ENCODE peak calls at places on chromosomes 2 and 18, in ten cellular contexts. D is transverse colon, K is lung, U is mammary epithelial cell, W is pancreas, M is heart right ventricle, B is DND-41, L is SK-N-SH, O is brain microvascular endothelial cell, N is body of pancreas. S is an unnamed sample.

GRCh38 chr2:37156071-37156856 is 516 bp downstream of the EIF2AK2 start:
- DNase-seq in D (peak; percentile 54), K (peak; percentile 52), U (peak; percentile 52), W (peak; percentile 41), M (peak; percentile 69), B (peak; percentile 50), L (peak; percentile 61), O (peak; percentile 43), N (peak; percentile 68), S (peak; percentile 37)

GRCh38 chr18:36744261-36744876 is 84.4 kb downstream of the TPGS2 start:
- DNase-seq in D (no peak), K (no peak), U (no peak), W (no peak), M (no peak), B (no peak), L (no peak), O (no peak), N (no peak), S (no peak)

GRCh38 chr2:224894356-224894755 is 147.9 kb downstream of the DOCK10 start:
- DNase-seq in D (no peak), K (no peak), U (no peak), W (no peak), M (no peak), B (no peak), L (no peak), O (no peak), N (no peak), S (peak; percentile 69)

GRCh38 chr2:230203110-230203676 is 16.6 kb downstream of the SP110 start:
- DNase-seq in D (peak; percentile 33), K (no peak), U (no peak), W (no peak), M (peak; percentile 41), B (no peak), L (no peak), O (no peak), N (no peak), S (peak; percentile 90)

GRCh38 chr2:9656270-9656766 is 25.5 kb upstream of the YWHAQ start:
- DNase-seq in D (no peak), K (no peak), U (peak; percentile 96), W (no peak), M (no peak), B (no peak), L (no peak), O (peak; percentile 99), N (no peak), S (peak; percentile 97)

GRCh38 chr2:96116879-96117533 is 635 bp upstream of the ADRA2B start:
- DNase-seq in D (peak; percentile 62), K (no peak), U (peak; percentile 53), W (peak; percentile 34), M (peak; percentile 30), B (no peak), L (peak; percentile 97), O (no peak), N (peak; percentile 31), S (peak; percentile 59)

GRCh38 chr2:233419626-233420431 is 65.5 kb downstream of the DGKD start:
- DNase-seq in D (no peak), K (peak; percentile 25), U (peak; percentile 39), W (no peak), M (no peak), B (no peak), L (no peak), O (no peak), N (no peak), S (peak; percentile 77)

GRCh38 chr2:25698752-25699151 is 25.4 kb upstream of the DTNB start:
- DNase-seq in D (no peak), K (no peak), U (peak; percentile 72), W (no peak), M (no peak), B (no peak), L (no peak), O (no peak), N (no peak), S (no peak)

GRCh38 chr2:211789984-211790383 is 748.6 kb downstream of the ERBB4 start:
- DNase-seq in D (no peak), K (no peak), U (no peak), W (no peak), M (no peak), B (no peak), L (no peak), O (no peak), N (no peak), S (no peak)

DNA sequence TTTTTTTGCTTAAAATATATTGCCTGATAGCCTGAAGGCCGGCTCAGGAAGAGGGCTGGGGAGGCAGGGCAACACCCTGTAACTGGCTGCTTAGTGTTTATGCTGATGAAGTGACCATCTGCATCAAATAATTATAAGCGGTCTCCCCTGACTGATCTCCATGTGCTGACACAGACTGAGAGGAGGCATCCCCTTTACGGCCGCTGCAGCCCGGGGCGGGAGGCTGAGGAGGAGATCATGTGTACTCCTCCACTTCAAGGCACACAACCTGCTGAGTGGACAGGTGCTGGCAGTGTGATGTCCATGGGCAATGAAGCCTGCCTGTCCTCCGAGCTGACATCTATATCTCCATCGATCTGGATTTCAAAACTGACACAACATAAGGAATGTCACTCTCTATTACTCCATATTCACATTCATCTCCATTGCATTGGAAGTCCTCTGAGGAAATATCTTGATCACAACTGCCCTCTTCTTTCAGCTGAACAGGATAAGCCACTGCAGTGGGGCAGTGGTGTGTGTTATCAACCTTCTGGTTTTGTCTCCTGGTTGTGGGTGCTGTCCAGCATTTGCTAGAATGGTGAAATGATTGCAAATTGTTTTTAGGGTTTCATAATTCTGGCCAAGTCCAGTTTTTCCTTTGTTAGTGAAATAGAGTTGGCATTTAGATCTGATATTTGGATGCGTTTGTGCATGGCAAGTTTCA is 143.5 kb downstream of the AQP4 start:
- DNase-seq in D (no peak), K (no peak), U (no peak), W (no peak), M (no peak), B (no peak), L (no peak), O (no peak), N (no peak), S (no peak)
- TF ChIP-seq CTCF in D (no peak), K (no peak), U (no peak), W (no peak), M (no peak), B (no peak), L (no peak), O (no peak), N (no peak), S (no peak)

GRCh38 chr2:152445375-152445774 is 110.4 kb downstream of the FMNL2 start:
- DNase-seq in D (no peak), K (no peak), U (no peak), W (no peak), M (no peak), B (no peak), L (no peak), O (no peak), N (no peak), S (no peak)
- H3K4me3 ChIP-seq in D (no peak overlapping the region), K (no peak overlapping the region), U (no peak overlapping the region), W (no peak overlapping the region), M (no peak overlapping the region), B (no peak overlapping the region), L (no peak overlapping the region), O (no peak overlapping the region), N (no peak overlapping the region), S (no peak overlapping the region)

DNA sequence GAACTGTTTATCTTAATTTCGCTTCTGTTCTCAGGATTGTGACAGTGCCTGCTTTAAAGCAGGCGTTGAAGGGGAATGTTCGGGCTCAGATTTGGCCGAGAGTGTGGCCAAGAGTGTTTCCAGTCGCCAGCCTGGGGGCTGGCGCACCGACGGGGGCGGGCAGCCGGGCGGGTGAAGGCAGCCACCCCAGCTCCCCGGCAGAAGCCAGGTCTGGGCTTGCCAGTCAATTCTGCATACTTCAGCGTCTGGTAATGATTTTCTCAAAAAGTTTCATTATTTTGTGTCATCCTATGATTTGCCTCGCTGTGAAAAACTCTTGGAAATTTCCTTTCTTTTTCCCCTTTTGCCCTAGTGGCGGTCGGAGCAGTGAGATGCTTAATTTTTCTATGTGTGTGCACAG is 778 bp downstream of the FAM228A start:
- DNase-seq in D (no peak), K (no peak), U (peak; percentile 18), W (no peak), M (no peak), B (no peak), L (peak; percentile 51), O (no peak), N (no peak), S (no peak)
- TF ChIP-seq CTCF in D (no peak), K (no peak), U (peak; percentile 9), W (no peak), M (no peak), B (no peak), L (no peak), O (peak; percentile 19), N (no peak), S (no peak)

DNA sequence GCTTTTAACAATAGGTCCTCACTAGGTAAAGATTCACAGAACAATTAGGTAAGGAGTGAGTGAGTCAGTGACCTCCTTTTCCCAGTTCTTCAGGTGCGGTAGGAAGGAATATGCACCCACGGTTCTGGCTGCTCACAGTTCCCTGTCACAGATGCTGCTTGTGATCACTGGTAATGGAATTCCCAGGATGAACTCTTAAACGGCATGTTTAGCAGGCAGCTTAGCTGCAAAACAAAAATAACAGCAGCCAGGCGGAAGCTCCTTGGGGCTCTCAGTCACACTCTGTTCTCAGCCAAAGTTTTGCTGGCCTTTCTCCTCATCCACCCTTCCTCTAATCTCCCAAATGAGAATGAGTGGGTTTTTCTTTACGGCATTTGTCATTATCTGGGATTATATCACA is 274.5 kb downstream of the MYT1L start:
- DNase-seq in D (no peak), K (no peak), U (no peak), W (no peak), M (no peak), B (no peak), L (no peak), O (no peak), N (no peak), S (no peak)
- H3K4me3 ChIP-seq in D (no peak overlapping the region), K (no peak overlapping the region), U (no peak overlapping the region), W (no peak overlapping the region), M (no peak overlapping the region), B (no peak overlapping the region), L (no peak overlapping the region), O (no peak overlapping the region), N (no peak overlapping the region), S (no peak overlapping the region)

DNA sequence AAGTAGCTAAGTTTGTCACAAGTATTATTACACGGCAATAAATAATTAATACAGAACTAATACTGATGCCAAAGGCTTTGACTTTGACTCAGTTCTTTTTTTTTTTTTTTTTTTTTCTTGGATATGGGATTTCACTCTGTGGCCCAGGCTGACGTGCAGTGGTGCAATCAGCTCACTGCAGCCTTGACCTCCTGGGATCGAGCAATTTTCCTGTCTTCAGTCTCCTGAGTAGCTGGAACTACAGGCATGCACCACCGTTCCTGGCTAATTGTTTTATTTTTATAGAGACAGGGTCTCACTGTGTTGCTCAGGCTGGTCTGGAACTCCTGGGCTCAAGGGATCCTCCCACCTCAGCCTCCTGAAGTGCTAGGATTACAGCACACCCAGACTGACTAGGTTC is 284.5 kb downstream of the SS18 start:
- DNase-seq in D (no peak), K (no peak), U (no peak), W (no peak), M (no peak), B (no peak), L (no peak), O (no peak), N (no peak), S (no peak)
- TF ChIP-seq CTCF in D (no peak), K (no peak), U (no peak), W (no peak), M (no peak), B (no peak), L (no peak), O (no peak), N (no peak), S (no peak)

DNA sequence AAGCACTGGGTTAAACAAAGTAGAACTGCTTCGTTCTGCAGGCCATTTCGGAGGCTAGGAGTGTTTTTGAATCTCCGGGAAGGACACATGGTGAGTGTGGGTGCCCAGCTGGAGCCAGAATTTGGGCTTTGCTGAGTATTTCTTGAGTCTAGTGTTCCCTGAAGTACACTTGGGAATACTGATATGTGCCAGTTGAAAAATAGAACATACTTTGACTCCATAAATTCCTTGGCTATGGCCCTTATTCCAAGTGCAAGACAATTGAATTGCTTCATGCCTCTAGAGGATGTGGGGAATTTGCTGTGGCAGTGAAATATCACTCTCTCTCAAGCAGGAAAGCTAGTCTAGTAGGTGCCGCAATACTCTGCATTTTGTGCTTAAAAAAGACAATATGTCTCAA is 330.0 kb downstream of the PTPRM start:
- DNase-seq in D (no peak), K (no peak), U (no peak), W (no peak), M (no peak), B (no peak), L (no peak), O (no peak), N (no peak), S (no peak)
- H3K4me3 ChIP-seq in D (no peak overlapping the region), K (no peak overlapping the region), U (no peak overlapping the region), W (no peak overlapping the region), M (no peak overlapping the region), B (no peak overlapping the region), L (no peak overlapping the region), O (no peak overlapping the region), N (no peak overlapping the region), S (no peak overlapping the region)

S was measured in GM12865.